ENCODE peak calls at places on chromosomes 6 and 20, in eight cellular contexts. One of them, this sample, is unnamed.

GRCh38 chr6:5995705-5996686 is 10.7 kb downstream of the NRN1 start:
- DNase-seq in cardiac muscle cell: no peak
- DNase-seq in sciatic nerve: peak; percentile 89
- DNase-seq in left colon: peak; percentile 54
- DNase-seq in endothelial cell of umbilical vein: peak; percentile 79
- DNase-seq in brain microvascular endothelial cell: peak; percentile 72
- DNase-seq in RCC 7860: no peak
- DNase-seq in NCI-H1092: no peak
- DNase-seq in this sample: no peak

GRCh38 chr20:32158351-32158750 is 48.8 kb downstream of the TM9SF4 start:
- DNase-seq in cardiac muscle cell: no peak
- DNase-seq in sciatic nerve: no peak
- DNase-seq in left colon: no peak
- DNase-seq in endothelial cell of umbilical vein: no peak
- DNase-seq in brain microvascular endothelial cell: no peak
- DNase-seq in RCC 7860: no peak
- DNase-seq in NCI-H1092: no peak
- DNase-seq in this sample: no peak

GRCh38 chr6:150723857-150724256 is 124.2 kb downstream of the PLEKHG1 start:
- DNase-seq in cardiac muscle cell: no peak
- DNase-seq in sciatic nerve: no peak
- DNase-seq in left colon: no peak
- DNase-seq in endothelial cell of umbilical vein: no peak
- DNase-seq in brain microvascular endothelial cell: no peak
- DNase-seq in RCC 7860: no peak
- DNase-seq in NCI-H1092: no peak
- DNase-seq in this sample: no peak

GRCh38 chr20:25018425-25018824 is 25.9 kb upstream of the APMAP start:
- DNase-seq in cardiac muscle cell: no peak
- DNase-seq in sciatic nerve: peak; percentile 6
- DNase-seq in left colon: no peak
- DNase-seq in endothelial cell of umbilical vein: no peak
- DNase-seq in brain microvascular endothelial cell: no peak
- DNase-seq in RCC 7860: no peak
- DNase-seq in NCI-H1092: no peak
- DNase-seq in this sample: no peak

GRCh38 chr20:52049001-52049731 is 142.4 kb downstream of the ZFP64 start:
- DNase-seq in cardiac muscle cell: peak; percentile 45
- DNase-seq in sciatic nerve: no peak
- DNase-seq in left colon: no peak
- DNase-seq in endothelial cell of umbilical vein: peak; percentile 18
- DNase-seq in brain microvascular endothelial cell: peak; percentile 8
- DNase-seq in RCC 7860: no peak
- DNase-seq in NCI-H1092: no peak
- DNase-seq in this sample: no peak

GRCh38 chr6:35487653-35488516 is 9.0 kb downstream of the TEAD3 start:
- DNase-seq in cardiac muscle cell: peak; percentile 72
- DNase-seq in sciatic nerve: no peak
- DNase-seq in left colon: peak; percentile 92
- DNase-seq in endothelial cell of umbilical vein: no peak
- DNase-seq in brain microvascular endothelial cell: no peak
- DNase-seq in RCC 7860: no peak
- DNase-seq in NCI-H1092: no peak
- DNase-seq in this sample: no peak

GRCh38 chr6:25389501-25389900 is 110.3 kb downstream of the CARMIL1 start:
- DNase-seq in cardiac muscle cell: peak; percentile 70
- DNase-seq in sciatic nerve: no peak
- DNase-seq in left colon: no peak
- DNase-seq in endothelial cell of umbilical vein: peak; percentile 91
- DNase-seq in brain microvascular endothelial cell: no peak
- DNase-seq in RCC 7860: peak; percentile 13
- DNase-seq in NCI-H1092: no peak
- DNase-seq in this sample: no peak

GRCh38 chr6:35128496-35128895 is 12.6 kb downstream of the TCP11 start:
- DNase-seq in cardiac muscle cell: no peak
- DNase-seq in sciatic nerve: no peak
- DNase-seq in left colon: no peak
- DNase-seq in endothelial cell of umbilical vein: no peak
- DNase-seq in brain microvascular endothelial cell: peak; percentile 34
- DNase-seq in RCC 7860: no peak
- DNase-seq in NCI-H1092: no peak
- DNase-seq in this sample: no peak

GRCh38 chr20:2164421-2164820 is 62.8 kb downstream of the STK35 start:
- DNase-seq in cardiac muscle cell: no peak
- DNase-seq in sciatic nerve: peak; percentile 15
- DNase-seq in left colon: no peak
- DNase-seq in endothelial cell of umbilical vein: no peak
- DNase-seq in brain microvascular endothelial cell: no peak
- DNase-seq in RCC 7860: no peak
- DNase-seq in NCI-H1092: no peak
- DNase-seq in this sample: no peak

GRCh38 chr6:139349464-139350020 is 24.9 kb downstream of the CITED2 start:
- DNase-seq in cardiac muscle cell: no peak
- DNase-seq in sciatic nerve: no peak
- DNase-seq in left colon: no peak
- DNase-seq in endothelial cell of umbilical vein: no peak
- DNase-seq in brain microvascular endothelial cell: no peak
- DNase-seq in RCC 7860: no peak
- DNase-seq in NCI-H1092: no peak
- DNase-seq in this sample: no peak

GRCh38 chr6:7053125-7053784 is 54.5 kb upstream of the RREB1 start:
- DNase-seq in cardiac muscle cell: no peak
- DNase-seq in sciatic nerve: no peak
- DNase-seq in left colon: no peak
- DNase-seq in endothelial cell of umbilical vein: no peak
- DNase-seq in brain microvascular endothelial cell: no peak
- DNase-seq in RCC 7860: no peak
- DNase-seq in NCI-H1092: no peak
- DNase-seq in this sample: peak; percentile 75

GRCh38 chr6:36402481-36402880 is 15.0 kb upstream of the ETV7 start:
- DNase-seq in cardiac muscle cell: no peak
- DNase-seq in sciatic nerve: no peak
- DNase-seq in left colon: no peak
- DNase-seq in endothelial cell of umbilical vein: no peak
- DNase-seq in brain microvascular endothelial cell: no peak
- DNase-seq in RCC 7860: no peak
- DNase-seq in NCI-H1092: no peak
- DNase-seq in this sample: no peak

GRCh38 chr6:1726341-1726763 is 116.6 kb downstream of the FOXC1 start:
- DNase-seq in cardiac muscle cell: no peak
- DNase-seq in sciatic nerve: no peak
- DNase-seq in left colon: no peak
- DNase-seq in endothelial cell of umbilical vein: no peak
- DNase-seq in brain microvascular endothelial cell: no peak
- DNase-seq in RCC 7860: no peak
- DNase-seq in NCI-H1092: peak; percentile 4
- DNase-seq in this sample: no peak

GRCh38 chr6:48078092-48078491 is 32.9 kb downstream of the PTCHD4 start:
- DNase-seq in cardiac muscle cell: peak; percentile 20
- DNase-seq in sciatic nerve: no peak
- DNase-seq in left colon: no peak
- DNase-seq in endothelial cell of umbilical vein: no peak
- DNase-seq in brain microvascular endothelial cell: no peak
- DNase-seq in RCC 7860: no peak
- DNase-seq in NCI-H1092: no peak
- DNase-seq in this sample: no peak

GRCh38 chr20:56893206-56893605 is 264.1 kb downstream of the TFAP2C start:
- DNase-seq in cardiac muscle cell: no peak
- DNase-seq in sciatic nerve: no peak
- DNase-seq in left colon: no peak
- DNase-seq in endothelial cell of umbilical vein: no peak
- DNase-seq in brain microvascular endothelial cell: no peak
- DNase-seq in RCC 7860: no peak
- DNase-seq in NCI-H1092: no peak
- DNase-seq in this sample: no peak

GRCh38 chr20:25065625-25066338 is 7.8 kb upstream of the ACSS1 start:
- DNase-seq in cardiac muscle cell: peak; percentile 72
- DNase-seq in sciatic nerve: peak; percentile 81
- DNase-seq in left colon: peak; percentile 44
- DNase-seq in endothelial cell of umbilical vein: peak; percentile 67
- DNase-seq in brain microvascular endothelial cell: peak; percentile 34
- DNase-seq in RCC 7860: no peak
- DNase-seq in NCI-H1092: no peak
- DNase-seq in this sample: peak; percentile 85

GRCh38 chr6:38509713-38510112 is 130.0 kb downstream of the BTBD9 start:
- DNase-seq in cardiac muscle cell: peak; percentile 46
- DNase-seq in sciatic nerve: no peak
- DNase-seq in left colon: no peak
- DNase-seq in endothelial cell of umbilical vein: no peak
- DNase-seq in brain microvascular endothelial cell: peak; percentile 74
- DNase-seq in RCC 7860: no peak
- DNase-seq in NCI-H1092: no peak
- DNase-seq in this sample: no peak

GRCh38 chr20:25470045-25470444 is 62.6 kb downstream of the GINS1 start:
- DNase-seq in cardiac muscle cell: peak; percentile 43
- DNase-seq in sciatic nerve: no peak
- DNase-seq in left colon: no peak
- DNase-seq in endothelial cell of umbilical vein: peak; percentile 36
- DNase-seq in brain microvascular endothelial cell: peak; percentile 19
- DNase-seq in RCC 7860: no peak
- DNase-seq in NCI-H1092: no peak
- DNase-seq in this sample: peak; percentile 21

GRCh38 chr6:104789770-104790190 is 69.9 kb downstream of the HACE1 start:
- DNase-seq in cardiac muscle cell: peak; percentile 77
- DNase-seq in sciatic nerve: no peak
- DNase-seq in left colon: no peak
- DNase-seq in endothelial cell of umbilical vein: peak; percentile 52
- DNase-seq in brain microvascular endothelial cell: peak; percentile 22
- DNase-seq in RCC 7860: peak; percentile 16
- DNase-seq in NCI-H1092: no peak
- DNase-seq in this sample: peak; percentile 18

This sample was measured in erythroblast.